ENCODE peak calls at places on chromosome 19, in six cellular contexts. One of them, this sample, is unnamed.

GRCh38 chr19:34347561-34348165 is 17.3 kb upstream of the GPI start:
- DNase-seq in GM10248: no peak
- DNase-seq in endodermal cell: no peak
- DNase-seq in AG04449: no peak
- DNase-seq in fibroblast of lung: no peak
- DNase-seq in AG09319: no peak
- DNase-seq in this sample: no peak

GRCh38 chr19:27738569-27739193 is 1474.3 kb downstream of the UQCRFS1 start:
- DNase-seq in GM10248: no peak
- DNase-seq in endodermal cell: no peak
- DNase-seq in AG04449: no peak
- DNase-seq in fibroblast of lung: no peak
- DNase-seq in AG09319: no peak
- DNase-seq in this sample: peak; percentile 57

GRCh38 chr19:13099073-13099999 is 3.3 kb downstream of the LYL1 start:
- DNase-seq in GM10248: peak; percentile 80
- DNase-seq in endodermal cell: peak; percentile 80
- DNase-seq in AG04449: no peak
- DNase-seq in fibroblast of lung: no peak
- DNase-seq in AG09319: no peak
- DNase-seq in this sample: no peak

GRCh38 chr19:47309608-47310007 is at the start of gene C5AR1:
- DNase-seq in GM10248: no peak
- DNase-seq in endodermal cell: no peak
- DNase-seq in AG04449: no peak
- DNase-seq in fibroblast of lung: no peak
- DNase-seq in AG09319: no peak
- DNase-seq in this sample: no peak

GRCh38 chr19:35559281-35559659 is 4.2 kb downstream of the ATP4A start:
- DNase-seq in GM10248: peak; percentile 77
- DNase-seq in endodermal cell: no peak
- DNase-seq in AG04449: no peak
- DNase-seq in fibroblast of lung: no peak
- DNase-seq in AG09319: no peak
- DNase-seq in this sample: no peak

GRCh38 chr19:58279042-58279924 is 528 bp downstream of the ZNF8 start:
- DNase-seq in GM10248: peak; percentile 55
- DNase-seq in endodermal cell: peak; percentile 89
- DNase-seq in AG04449: no peak
- DNase-seq in fibroblast of lung: peak; percentile 78
- DNase-seq in AG09319: peak; percentile 12
- DNase-seq in this sample: peak; percentile 89

GRCh38 chr19:44570984-44571684 is 41.7 kb upstream of the CEACAM20 start:
- DNase-seq in GM10248: peak; percentile 48
- DNase-seq in endodermal cell: peak; percentile 91
- DNase-seq in AG04449: peak; percentile 34
- DNase-seq in fibroblast of lung: peak; percentile 63
- DNase-seq in AG09319: peak; percentile 55
- DNase-seq in this sample: peak; percentile 90

GRCh38 chr19:33883869-33884519 is 87.3 kb downstream of the KCTD15 start:
- DNase-seq in GM10248: no peak
- DNase-seq in endodermal cell: peak; percentile 80
- DNase-seq in AG04449: no peak
- DNase-seq in fibroblast of lung: no peak
- DNase-seq in AG09319: no peak
- DNase-seq in this sample: no peak

GRCh38 chr19:47063874-47064273 is 15.4 kb upstream of the TMEM160 start:
- DNase-seq in GM10248: no peak
- DNase-seq in endodermal cell: peak; percentile 42
- DNase-seq in AG04449: no peak
- DNase-seq in fibroblast of lung: no peak
- DNase-seq in AG09319: no peak
- DNase-seq in this sample: no peak

GRCh38 chr19:7679017-7679720 is 1.5 kb upstream of the TRAPPC5 start:
- DNase-seq in GM10248: peak; percentile 79
- DNase-seq in endodermal cell: no peak
- DNase-seq in AG04449: no peak
- DNase-seq in fibroblast of lung: no peak
- DNase-seq in AG09319: no peak
- DNase-seq in this sample: no peak
- TF ChIP-seq CTCF in GM10248: peak; percentile 75
- TF ChIP-seq CTCF in endodermal cell: no peak
- TF ChIP-seq CTCF in AG04449: no peak
- TF ChIP-seq CTCF in fibroblast of lung: no peak
- TF ChIP-seq CTCF in AG09319: no peak
- TF ChIP-seq CTCF in this sample: no peak

DNA sequence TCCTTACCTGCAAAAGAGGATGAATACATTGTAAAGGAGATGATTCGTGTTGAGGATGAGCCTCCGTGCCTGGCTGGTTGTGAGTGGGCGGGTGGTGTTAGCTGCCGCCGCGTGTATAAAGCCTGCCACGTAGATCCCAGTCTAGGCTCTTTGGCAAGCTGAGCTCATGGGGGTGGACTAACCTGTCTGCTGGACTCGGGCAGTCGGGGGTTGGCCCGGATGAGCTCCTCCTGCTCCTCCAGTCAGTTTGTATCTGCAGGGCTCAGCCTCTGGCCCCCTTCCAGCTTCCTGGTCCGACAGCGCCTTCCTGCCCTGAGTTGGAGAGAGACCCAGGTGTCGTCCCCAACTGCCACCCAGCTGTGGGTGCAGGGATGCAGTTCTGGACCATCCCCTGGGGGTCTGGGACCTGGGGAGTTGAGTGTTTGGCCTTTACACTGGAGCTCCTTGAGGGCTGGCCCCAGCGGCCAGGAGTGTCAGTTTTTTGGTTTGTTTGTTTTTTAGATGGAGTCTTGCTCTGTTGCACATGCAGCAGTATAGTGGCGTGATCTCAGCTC is 20.9 kb downstream of the TECR start:
- DNase-seq in GM10248: no peak
- DNase-seq in endodermal cell: no peak
- DNase-seq in AG04449: no peak
- DNase-seq in fibroblast of lung: peak; percentile 44
- DNase-seq in AG09319: no peak
- DNase-seq in this sample: no peak
- TF ChIP-seq CTCF in GM10248: no peak
- TF ChIP-seq CTCF in endodermal cell: no peak
- TF ChIP-seq CTCF in AG04449: no peak
- TF ChIP-seq CTCF in fibroblast of lung: no peak
- TF ChIP-seq CTCF in AG09319: no peak
- TF ChIP-seq CTCF in this sample: no peak

GRCh38 chr19:30228726-30229523 is 143.3 kb upstream of the ZNF536 start:
- DNase-seq in GM10248: no peak
- DNase-seq in endodermal cell: peak; percentile 67
- DNase-seq in AG04449: no peak
- DNase-seq in fibroblast of lung: no peak
- DNase-seq in AG09319: no peak
- DNase-seq in this sample: no peak
- TF ChIP-seq CTCF in GM10248: no peak
- TF ChIP-seq CTCF in endodermal cell: peak; percentile 26
- TF ChIP-seq CTCF in AG04449: no peak
- TF ChIP-seq CTCF in fibroblast of lung: no peak
- TF ChIP-seq CTCF in AG09319: no peak
- TF ChIP-seq CTCF in this sample: no peak

GRCh38 chr19:17296278-17296677 is 6.9 kb downstream of the ABHD8 start:
- DNase-seq in GM10248: no peak
- DNase-seq in endodermal cell: no peak
- DNase-seq in AG04449: no peak
- DNase-seq in fibroblast of lung: peak; percentile 51
- DNase-seq in AG09319: no peak
- DNase-seq in this sample: no peak
- TF ChIP-seq CTCF in GM10248: no peak
- TF ChIP-seq CTCF in endodermal cell: no peak
- TF ChIP-seq CTCF in AG04449: peak; percentile 2
- TF ChIP-seq CTCF in fibroblast of lung: no peak
- TF ChIP-seq CTCF in AG09319: no peak
- TF ChIP-seq CTCF in this sample: peak; percentile 9

DNA sequence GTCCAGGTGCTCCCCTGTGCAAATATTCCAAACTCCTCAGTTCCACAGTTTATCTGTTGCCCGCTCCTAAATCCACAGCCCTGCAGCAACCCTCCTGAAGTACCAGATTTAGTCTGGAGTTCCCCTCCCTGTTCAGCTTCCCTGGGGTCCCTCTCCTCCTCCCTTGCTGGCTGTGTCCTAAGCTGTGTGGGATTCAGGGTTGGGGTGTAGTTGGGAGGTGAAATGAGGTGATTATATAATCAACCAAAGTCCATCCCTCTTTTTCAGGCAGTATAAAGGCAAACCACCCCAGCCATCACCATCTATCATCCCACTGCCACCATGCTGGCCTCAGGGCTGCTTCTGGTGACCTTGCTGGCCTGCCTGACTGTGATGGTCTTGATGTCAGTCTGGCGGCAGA is at the start of gene CYP2A13:
- DNase-seq in GM10248: no peak
- DNase-seq in endodermal cell: no peak
- DNase-seq in AG04449: no peak
- DNase-seq in fibroblast of lung: no peak
- DNase-seq in AG09319: no peak
- DNase-seq in this sample: no peak
- TF ChIP-seq CTCF in GM10248: no peak
- TF ChIP-seq CTCF in endodermal cell: no peak
- TF ChIP-seq CTCF in AG04449: no peak
- TF ChIP-seq CTCF in fibroblast of lung: no peak
- TF ChIP-seq CTCF in AG09319: no peak
- TF ChIP-seq CTCF in this sample: no peak

GRCh38 chr19:11286312-11286974 is 9.5 kb upstream of the TSPAN16 start:
- DNase-seq in GM10248: no peak
- DNase-seq in endodermal cell: no peak
- DNase-seq in AG04449: no peak
- DNase-seq in fibroblast of lung: peak; percentile 58
- DNase-seq in AG09319: peak; percentile 11
- DNase-seq in this sample: no peak

GRCh38 chr19:11284535-11284934 is 11.4 kb upstream of the TSPAN16 start:
- DNase-seq in GM10248: no peak
- DNase-seq in endodermal cell: no peak
- DNase-seq in AG04449: no peak
- DNase-seq in fibroblast of lung: no peak
- DNase-seq in AG09319: no peak
- DNase-seq in this sample: no peak

GRCh38 chr19:11291991-11292390 is 4.0 kb upstream of the TSPAN16 start:
- DNase-seq in GM10248: no peak
- DNase-seq in endodermal cell: no peak
- DNase-seq in AG04449: no peak
- DNase-seq in fibroblast of lung: no peak
- DNase-seq in AG09319: no peak
- DNase-seq in this sample: no peak

GRCh38 chr19:11291415-11291814 is 4.5 kb upstream of the TSPAN16 start:
- DNase-seq in GM10248: no peak
- DNase-seq in endodermal cell: no peak
- DNase-seq in AG04449: no peak
- DNase-seq in fibroblast of lung: no peak
- DNase-seq in AG09319: no peak
- DNase-seq in this sample: no peak

DNA sequence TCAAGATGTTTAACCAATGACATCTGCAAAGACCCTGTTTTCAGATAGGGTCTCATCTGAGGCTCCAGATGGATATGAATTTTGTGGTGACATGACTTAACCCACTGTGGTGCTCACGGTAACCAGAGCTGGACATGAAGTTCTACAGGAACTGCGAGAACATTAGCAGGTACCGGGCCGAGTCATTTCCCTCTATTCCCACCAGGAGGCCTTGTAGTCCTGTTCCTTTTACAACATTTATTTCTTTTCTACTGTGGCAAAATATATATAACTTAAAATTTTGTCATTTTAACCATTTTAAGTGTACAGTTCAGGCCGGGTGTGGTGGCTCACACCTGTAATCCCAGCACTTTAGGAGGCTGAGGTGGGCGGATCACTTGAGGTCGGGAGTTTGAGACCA is 7.6 kb upstream of the TSPAN16 start:
- DNase-seq in GM10248: no peak
- DNase-seq in endodermal cell: no peak
- DNase-seq in AG04449: no peak
- DNase-seq in fibroblast of lung: no peak
- DNase-seq in AG09319: no peak
- DNase-seq in this sample: no peak
- TF ChIP-seq CTCF in GM10248: peak; percentile 6
- TF ChIP-seq CTCF in endodermal cell: peak; percentile 70
- TF ChIP-seq CTCF in AG04449: peak; percentile 37
- TF ChIP-seq CTCF in fibroblast of lung: peak; percentile 72
- TF ChIP-seq CTCF in AG09319: peak; percentile 58
- TF ChIP-seq CTCF in this sample: peak; percentile 54

DNA sequence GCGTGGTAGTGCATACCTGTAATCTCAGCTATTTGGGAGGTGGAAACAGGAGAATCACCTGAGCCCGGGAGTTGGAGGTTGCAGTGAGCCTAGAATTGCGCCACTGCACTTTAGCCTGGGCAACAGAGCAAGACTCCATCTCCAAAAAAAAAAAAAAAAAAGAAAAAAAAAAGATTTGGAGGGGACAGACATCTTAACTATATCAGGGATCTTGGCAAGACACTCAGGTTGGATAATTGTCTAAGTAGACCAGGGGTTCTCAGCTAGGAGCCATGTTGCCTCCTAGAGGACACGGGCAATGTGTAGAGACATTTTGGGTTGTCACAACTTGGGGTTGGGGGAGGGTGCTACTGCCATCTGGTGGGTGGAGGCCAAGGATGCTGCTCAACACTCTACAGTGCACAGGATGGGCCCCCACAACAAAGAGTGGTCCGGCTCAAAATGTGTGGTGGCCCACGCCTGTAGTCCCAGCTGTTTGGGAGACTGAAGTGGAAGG is 1.9 kb upstream of the ZNF580 start:
- DNase-seq in GM10248: no peak
- DNase-seq in endodermal cell: peak; percentile 81
- DNase-seq in AG04449: no peak
- DNase-seq in fibroblast of lung: peak; percentile 28
- DNase-seq in AG09319: no peak
- DNase-seq in this sample: no peak
- TF ChIP-seq CTCF in GM10248: peak; percentile 43
- TF ChIP-seq CTCF in endodermal cell: peak; percentile 71
- TF ChIP-seq CTCF in AG04449: peak; percentile 30
- TF ChIP-seq CTCF in fibroblast of lung: peak; percentile 48
- TF ChIP-seq CTCF in AG09319: peak; percentile 42
- TF ChIP-seq CTCF in this sample: peak; percentile 60

This sample was measured in osteocyte.